ENCODE peak calls at places on chromosomes 7 and 10, in eight cellular contexts. D is adrenal gland, A is tibial nerve, O is AG04450, M is lower lobe of right lung, I is HL-60, E is mammary epithelial cell, H is left ventricle myocardium inferior. G is an unnamed sample.

GRCh38 chr10:58666024-58666423 is 153.4 kb downstream of the BICC1 start:
- DNase-seq in D (no peak), H (no peak), E (peak), I (no peak), O (no peak), M (no peak), A (no peak), G (no peak)

GRCh38 chr7:37901890-37902524 is 14.6 kb downstream of the SFRP4 start:
- DNase-seq in I (no peak), E (peak), O (no peak), H (no peak), D (no peak), A (no peak), M (no peak), G (no peak)

GRCh38 chr7:130937830-130938229 is 203.8 kb upstream of the KLF14 start:
- DNase-seq in D (no peak), O (no peak), A (no peak), M (no peak), I (no peak), E (no peak), H (no peak), G (no peak)

GRCh38 chr7:84675633-84676034 is 481.0 kb upstream of the SEMA3A start:
- DNase-seq in O (no peak), I (no peak), E (peak), A (no peak), D (no peak), M (no peak), H (no peak), G (no peak)

GRCh38 chr10:59582058-59582457 is 127.6 kb downstream of the SLC16A9 start:
- DNase-seq in M (no peak), A (no peak), E (no peak), D (no peak), H (peak), I (no peak), O (no peak), G (no peak)

GRCh38 chr10:108393111-108393510 is 1228.6 kb upstream of the SORCS1 start:
- DNase-seq in D (no peak), I (no peak), A (no peak), O (no peak), H (no peak), E (peak), M (no peak), G (no peak)

GRCh38 chr10:16612148-16612742 is 90.6 kb upstream of the C1QL3 start:
- DNase-seq in I (no peak), M (no peak), A (no peak), H (no peak), O (peak), E (peak), D (peak), G (no peak)

GRCh38 chr10:8113616-8114015 is 59.1 kb downstream of the GATA3 start:
- DNase-seq in D (no peak), I (no peak), A (no peak), O (no peak), M (no peak), H (no peak), E (no peak), G (no peak)

GRCh38 chr10:87608756-87609155 is 50.9 kb upstream of the PAPSS2 start:
- DNase-seq in I (no peak), M (no peak), H (no peak), D (no peak), O (no peak), E (no peak), A (no peak), G (no peak)

GRCh38 chr10:126387931-126388911 is at the start of gene ADAM12:
- DNase-seq in O (no peak), M (no peak), I (no peak), A (peak), D (no peak), E (peak), H (peak), G (no peak)

GRCh38 chr10:70513848-70514309 is 35.3 kb downstream of the PALD1 start:
- DNase-seq in H (no peak), O (no peak), A (no peak), E (peak), D (no peak), I (no peak), M (no peak), G (no peak)

GRCh38 chr10:34768261-34768971 is 46.7 kb downstream of the PARD3 start:
- DNase-seq in I (no peak), E (peak), H (peak), D (peak), O (no peak), A (no peak), M (peak), G (peak)

GRCh38 chr10:86341361-86341811 is 25.2 kb downstream of the GRID1 start:
- DNase-seq in A (no peak), O (no peak), D (no peak), H (no peak), M (peak), I (peak), E (peak), G (no peak)

GRCh38 chr10:105579112-105579511 is 938.0 kb downstream of the SORCS3 start:
- DNase-seq in D (no peak), O (no peak), I (no peak), M (no peak), E (no peak), H (no peak), A (no peak), G (no peak)

GRCh38 chr10:75683158-75683557 is 251.7 kb downstream of the LRMDA start:
- DNase-seq in H (no peak), O (no peak), I (no peak), D (no peak), A (no peak), E (no peak), M (no peak), G (no peak)

GRCh38 chr7:117098457-117098856 is 145.2 kb downstream of the ST7 start:
- DNase-seq in H (no peak), O (peak), I (no peak), A (no peak), M (no peak), E (peak), D (no peak), G (no peak)

GRCh38 chr7:68573271-68574000 is 1024.8 kb upstream of the AUTS2 start:
- DNase-seq in H (no peak), M (no peak), I (no peak), A (no peak), D (no peak), O (no peak), E (no peak), G (no peak)

GRCh38 chr7:48708635-48709034 is 215.7 kb upstream of the CDC14C start:
- DNase-seq in H (no peak), M (no peak), D (no peak), E (peak), A (no peak), O (no peak), I (no peak), G (no peak)

GRCh38 chr10:107163904-107164861 is at the start of gene SORCS1:
- DNase-seq in D (no peak), M (no peak), I (no peak), H (peak), E (no peak), A (no peak), O (no peak), G (no peak)

GRCh38 chr7:1979591-1980560 is 252.9 kb downstream of the MAD1L1 start:
- DNase-seq in M (peak), D (no peak), E (no peak), A (no peak), O (no peak), I (no peak), H (no peak), G (no peak)

GRCh38 chr10:17210361-17210760 is 8.9 kb upstream of the TRDMT1 start:
- DNase-seq in H (no peak), M (no peak), I (no peak), E (no peak), A (no peak), D (no peak), O (no peak), G (no peak)

GRCh38 chr7:108016841-108017775 is 14.1 kb upstream of the LAMB1 start:
- DNase-seq in M (no peak), E (peak), H (no peak), I (no peak), D (no peak), A (peak), O (no peak), G (no peak)

GRCh38 chr10:124019886-124020797 is 73.3 kb downstream of the CHST15 start:
- DNase-seq in H (no peak), M (no peak), E (no peak), D (no peak), O (no peak), A (no peak), I (no peak), G (no peak)

GRCh38 chr7:30645661-30646060 is 36.6 kb downstream of the CRHR2 start:
- DNase-seq in E (no peak), A (no peak), M (no peak), O (no peak), D (no peak), H (no peak), I (no peak), G (no peak)

GRCh38 chr7:29146888-29147609 is 712 bp upstream of the CPVL start:
- DNase-seq in D (peak), O (no peak), H (peak), M (no peak), A (no peak), E (no peak), I (no peak), G (no peak)

GRCh38 chr7:20786779-20787651 is at the start of gene SP8:
- DNase-seq in D (no peak), O (no peak), A (no peak), E (peak), I (no peak), M (no peak), H (no peak), G (no peak)

GRCh38 chr7:119233015-119233414 is 1008.5 kb downstream of the ANKRD7 start:
- DNase-seq in H (no peak), D (no peak), I (no peak), A (no peak), E (no peak), M (no peak), O (no peak), G (no peak)

GRCh38 chr10:120453886-120454285 is 3.1 kb upstream of the PLPP4 start:
- DNase-seq in D (no peak), O (no peak), M (no peak), E (no peak), H (no peak), I (peak), A (no peak), G (no peak)

GRCh38 chr7:143484059-143484458 is 6.4 kb downstream of the TAS2R41 start:
- DNase-seq in M (no peak), E (no peak), D (no peak), I (no peak), H (no peak), A (no peak), O (no peak), G (no peak)

GRCh38 chr7:116772926-116773749 is 89.2 kb upstream of the CAPZA2 start:
- DNase-seq in A (no peak), M (no peak), I (no peak), H (no peak), D (no peak), O (no peak), E (no peak), G (no peak)

GRCh38 chr10:132148261-132149251 is 38.2 kb upstream of the DPYSL4 start:
- DNase-seq in D (no peak), M (peak), O (no peak), E (no peak), A (no peak), I (no peak), H (peak), G (no peak)

GRCh38 chr10:47404937-47405336 is 20.8 kb upstream of the ZNF488 start:
- DNase-seq in O (no peak), A (no peak), D (no peak), I (no peak), E (no peak), H (no peak), M (no peak), G (no peak)

GRCh38 chr10:114363745-114364460 is 40.4 kb downstream of the AFAP1L2 start:
- DNase-seq in A (no peak), I (no peak), H (no peak), M (no peak), E (no peak), D (no peak), O (no peak), G (no peak)

GRCh38 chr7:109663806-109664205 is 1094.1 kb downstream of the DNAJB9 start:
- DNase-seq in I (no peak), D (no peak), A (no peak), O (no peak), E (no peak), M (no peak), H (no peak), G (no peak)

GRCh38 chr10:19713800-19714525 is 102.3 kb upstream of the PLXDC2 start:
- DNase-seq in M (no peak), D (no peak), E (no peak), O (no peak), A (no peak), H (no peak), I (no peak), G (no peak)

GRCh38 chr10:1548596-1548995 is 188.7 kb downstream of the ADARB2 start:
- DNase-seq in A (no peak), O (no peak), M (no peak), I (no peak), D (no peak), H (no peak), E (no peak), G (no peak)

GRCh38 chr7:139106959-139107358 is 2.6 kb downstream of the ZC3HAV1 start:
- DNase-seq in O (no peak), I (no peak), H (no peak), D (no peak), M (no peak), E (no peak), A (no peak), G (no peak)

GRCh38 chr7:69879989-69880388 is 281.7 kb downstream of the AUTS2 start:
- DNase-seq in M (no peak), I (no peak), E (no peak), D (no peak), O (no peak), A (no peak), H (no peak), G (no peak)

GRCh38 chr7:132456418-132456817 is 119.9 kb downstream of the PLXNA4 start:
- DNase-seq in M (no peak), O (no peak), I (no peak), D (no peak), H (no peak), A (no peak), E (no peak), G (no peak)

DNA sequence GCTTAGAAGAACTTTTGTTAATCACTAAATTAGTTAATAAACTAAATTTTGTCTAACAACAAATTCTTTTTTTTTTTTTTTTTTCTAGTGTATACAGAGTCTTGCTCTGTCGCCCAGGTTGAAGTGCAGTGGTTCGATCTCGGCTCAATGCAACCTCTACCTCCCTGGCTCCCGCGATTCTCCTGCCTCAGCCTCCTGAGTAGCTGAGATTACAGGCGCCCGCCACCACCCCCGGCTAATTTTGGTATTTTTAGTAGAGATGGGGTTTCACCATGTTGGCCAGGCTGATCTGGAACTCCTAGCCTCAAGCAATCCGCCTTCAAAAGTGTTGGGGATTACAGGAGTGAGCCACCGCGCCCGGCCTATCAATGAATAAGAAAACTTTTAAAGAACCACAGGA is 1.1 kb upstream of the IQUB start:
- DNase-seq in E (no peak), M (peak), A (no peak), I (no peak), O (no peak), D (peak), H (no peak), G (no peak)
- H3K4me3 ChIP-seq in E (no peak), M (peak), A (peak), I (peak), O (peak), D (no peak), H (peak), G (peak)

DNA sequence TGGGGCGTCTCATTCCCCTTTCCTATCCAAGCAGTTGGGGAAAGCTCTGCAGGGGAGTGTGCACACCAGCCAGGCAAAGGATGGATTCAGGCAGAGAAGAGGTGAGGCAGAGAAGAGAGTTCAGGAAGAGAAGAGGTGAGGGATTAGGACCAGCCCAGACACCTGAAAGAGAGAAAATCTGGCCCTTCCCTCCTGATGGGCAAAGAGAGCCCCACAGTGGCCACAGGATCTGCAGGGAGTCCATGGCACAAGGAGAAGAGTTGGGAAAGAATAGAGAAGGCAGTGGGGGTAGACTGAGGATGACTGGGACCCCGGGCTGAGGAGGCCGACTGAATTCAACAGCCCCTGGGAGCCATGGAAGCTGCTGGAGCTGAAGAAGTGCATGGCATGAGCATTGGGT is 140.4 kb upstream of the ZMIZ1 start:
- DNase-seq in H (no peak), A (no peak), I (no peak), O (no peak), M (no peak), D (no peak), E (no peak), G (no peak)
- TF ChIP-seq CTCF in H (no peak), A (no peak), I (no peak), O (no peak), M (no peak), D (no peak), E (no peak), G (no peak)

GRCh38 chr7:17300012-17300411 is 1.6 kb downstream of the AHR start:
- DNase-seq in H (no peak), O (no peak), E (peak), D (no peak), A (no peak), M (no peak), I (no peak), G (no peak)
- H3K27ac ChIP-seq in H (peak), O (no peak), E (peak), D (no peak), A (peak), M (peak), I (no peak), G (peak)

DNA sequence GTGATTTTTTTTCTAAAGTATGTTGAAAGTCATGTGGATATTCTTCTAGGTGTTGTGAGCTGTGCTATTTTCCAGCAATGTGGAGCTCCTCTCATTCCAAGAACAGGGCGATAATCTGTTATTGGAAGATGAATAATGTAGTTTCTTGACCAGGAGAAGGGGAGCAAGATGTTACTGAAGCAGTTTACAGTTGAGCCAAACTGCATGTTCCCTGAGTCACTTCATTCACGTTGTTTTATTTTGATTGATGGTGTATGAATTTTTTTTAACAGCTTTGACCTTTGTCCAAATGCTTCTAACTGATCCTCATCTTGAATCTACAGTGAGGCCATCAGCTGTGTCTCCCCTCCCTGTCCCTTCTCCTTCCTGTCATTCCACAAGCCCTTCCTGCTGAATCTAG is 277.1 kb upstream of the KLF6 start:
- DNase-seq in E (no peak), H (no peak), D (no peak), I (no peak), A (no peak), M (no peak), O (no peak), G (no peak)
- H3K4me3 ChIP-seq in E (no peak), H (no peak), D (no peak), I (no peak), A (no peak), M (no peak), O (no peak), G (peak)

GRCh38 chr10:6138456-6138855 is 49.6 kb downstream of the RBM17 start:
- DNase-seq in H (no peak), O (no peak), E (no peak), D (no peak), I (no peak), A (no peak), M (no peak), G (no peak)

GRCh38 chr10:6135039-6135438 is 46.2 kb downstream of the RBM17 start:
- DNase-seq in M (no peak), A (no peak), D (no peak), E (no peak), O (no peak), I (no peak), H (no peak), G (no peak)

GRCh38 chr10:6134099-6134880 is 45.5 kb downstream of the RBM17 start:
- DNase-seq in O (no peak), D (no peak), E (no peak), I (no peak), H (no peak), A (no peak), M (no peak), G (no peak)

GRCh38 chr10:6135589-6136168 is 46.8 kb downstream of the RBM17 start:
- DNase-seq in A (no peak), O (no peak), E (no peak), M (no peak), H (no peak), D (no peak), I (no peak), G (no peak)

DNA sequence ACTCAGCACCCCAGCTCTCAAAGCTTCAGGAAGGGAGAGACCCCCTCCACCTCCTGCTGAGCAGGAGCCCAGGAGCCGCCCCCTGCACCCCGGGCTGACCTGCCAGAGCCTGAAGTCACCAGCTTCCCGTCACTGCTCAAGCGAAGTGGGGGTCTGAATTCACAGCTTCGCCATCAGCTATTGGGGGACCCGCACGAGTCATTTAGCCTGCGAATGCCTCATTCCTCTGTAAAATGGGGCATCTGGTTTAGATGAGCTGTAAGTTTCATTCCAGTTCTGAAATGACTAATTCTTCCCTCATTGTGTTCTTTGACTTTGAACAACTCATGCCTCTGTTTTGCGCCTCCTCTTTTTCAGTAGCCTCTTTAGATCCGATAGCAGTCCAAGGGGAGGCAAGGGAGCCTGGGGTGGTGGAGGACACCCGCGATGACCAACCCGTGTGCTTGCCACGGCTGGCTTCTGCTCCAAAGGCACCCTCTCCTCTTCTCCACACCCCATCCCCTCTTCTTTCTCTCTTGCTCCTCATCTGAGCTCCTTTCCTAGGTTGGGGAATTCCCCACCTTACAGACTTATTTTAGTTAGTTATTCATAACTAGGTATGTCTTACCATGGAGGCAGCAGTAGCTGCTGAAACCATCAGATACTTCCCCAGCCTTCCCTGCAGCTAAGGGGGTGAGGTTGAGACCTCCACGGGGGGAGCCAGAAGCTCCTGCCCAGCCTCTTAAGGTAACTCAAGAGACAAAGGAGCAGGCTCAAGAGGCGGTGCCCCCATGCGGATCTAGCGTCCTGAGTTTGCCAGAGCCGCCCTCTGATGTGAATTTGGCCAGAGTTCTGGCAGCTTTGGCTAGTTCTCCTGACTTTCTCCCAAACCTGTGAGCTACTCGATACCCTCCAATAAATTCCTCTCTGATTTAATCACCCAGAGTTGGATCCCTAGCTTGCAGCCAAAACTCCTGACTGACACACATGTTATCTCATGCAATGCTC is 47.7 kb downstream of the RBM17 start:
- DNase-seq in A (no peak), M (no peak), I (no peak), O (peak), E (peak), H (no peak), D (no peak), G (no peak)
- TF ChIP-seq CTCF in A (no peak), M (no peak), I (no peak), O (peak), E (no peak), H (no peak), D (no peak), G (no peak)

GRCh38 chr10:97525683-97526110 is 27.0 kb downstream of the UBTD1 start:
- DNase-seq in I (no peak), H (no peak), O (no peak), E (no peak), D (no peak), A (no peak), M (no peak), G (no peak)
- H3K27ac ChIP-seq in I (no peak), H (no peak), O (no peak), E (no peak), D (no peak), A (no peak), M (no peak), G (no peak)

GRCh38 chr7:47537716-47538640 is 43.9 kb downstream of the TNS3 start:
- DNase-seq in I (no peak), E (no peak), A (no peak), H (peak), M (no peak), D (no peak), O (no peak), G (no peak)
- H3K4me3 ChIP-seq in I (no peak), E (no peak), A (peak), H (peak), M (peak), D (no peak), O (peak), G (peak)

GRCh38 chr10:62817120-62817762 is 1.1 kb upstream of the EGR2 start:
- DNase-seq in H (peak), E (peak), M (peak), D (peak), A (peak), O (no peak), I (peak), G (no peak)
- TF ChIP-seq CTCF in H (no peak), E (no peak), M (no peak), D (no peak), A (no peak), O (no peak), I (no peak), G (no peak)

G was measured in thoracic aorta.